ENCODE peak calls at places on chromosome X, in six cellular contexts. T is stimulated activated CD4-positive, alpha-beta T cell treated with anti-CD3 and anti-CD28 coated beads, Interleukin-15, amount 100 ng/mL, for 48 hours; V is activated naive CD8-positive, alpha-beta T cell treated with anti-CD3 and anti-CD28 coated beads, Interleukin-2, amount 50 U/mL, for 16 hours; C is activated CD4-positive, alpha-beta T cell treated with anti-CD3 and anti-CD28 coated beads, Interleukin-2, amount 50 U/mL, for 48 hours; I is GM12892; R is fibroblast of lung. J is an unnamed sample.

GRCh38 chrX:154325541-154325940 is 29.9 kb downstream of the TKTL1 start:
- DNase-seq in T (no peak), V (no peak), C (no peak), I (no peak), R (peak), J (no peak)

GRCh38 chrX:31603411-31604120 is 531.7 kb upstream of the FTHL17 start:
- DNase-seq in T (no peak), V (no peak), C (no peak), I (no peak), R (peak), J (no peak)

GRCh38 chrX:101191217-101191750 is 28.3 kb upstream of the DRP2 start:
- DNase-seq in T (no peak), V (no peak), C (no peak), I (no peak), R (no peak), J (no peak)

GRCh38 chrX:12162420-12162819 is 24.1 kb downstream of the FRMPD4 start:
- DNase-seq in T (no peak), V (no peak), C (no peak), I (no peak), R (peak), J (peak)

GRCh38 chrX:68193234-68193633 is 240.1 kb downstream of the OPHN1 start:
- DNase-seq in T (no peak), V (no peak), C (no peak), I (no peak), R (no peak), J (no peak)

GRCh38 chrX:41240504-41240903 is 93.5 kb upstream of the DDX3X start:
- DNase-seq in T (no peak), V (no peak), C (no peak), I (no peak), R (no peak), J (no peak)

GRCh38 chrX:19602866-19603620 is 87.7 kb upstream of the MAP3K15 start:
- DNase-seq in T (peak), V (no peak), C (no peak), I (no peak), R (peak), J (no peak)

GRCh38 chrX:87728024-87728423 is 210.4 kb downstream of the KLHL4 start:
- DNase-seq in T (no peak), V (no peak), C (no peak), I (no peak), R (no peak), J (no peak)

GRCh38 chrX:69317721-69318120 is 152.5 kb upstream of the PJA1 start:
- DNase-seq in T (no peak), V (no peak), C (no peak), I (no peak), R (no peak), J (no peak)

GRCh38 chrX:153395613-153396319 is 5.4 kb downstream of the PNMA6E start:
- DNase-seq in T (no peak), V (no peak), C (no peak), I (no peak), R (no peak), J (no peak)

GRCh38 chrX:130725519-130725918 is 177.5 kb downstream of the ENOX2 start:
- DNase-seq in T (no peak), V (no peak), C (no peak), I (no peak), R (no peak), J (no peak)

GRCh38 chrX:137749282-137749681 is 183.4 kb downstream of the ZIC3 start:
- DNase-seq in T (no peak), V (no peak), C (no peak), I (no peak), R (no peak), J (no peak)

GRCh38 chrX:55450259-55450658 is 1.7 kb upstream of the MAGEH1 start:
- DNase-seq in T (no peak), V (no peak), C (no peak), I (no peak), R (peak), J (no peak)

GRCh38 chrX:12263211-12263610 is 124.9 kb downstream of the FRMPD4 start:
- DNase-seq in T (no peak), V (no peak), C (no peak), I (no peak), R (no peak), J (no peak)

GRCh38 chrX:150873616-150874015 is 24.9 kb downstream of the CD99L2 start:
- DNase-seq in T (no peak), V (no peak), C (no peak), I (no peak), R (peak), J (no peak)

GRCh38 chrX:12447448-12448154 is 309.3 kb downstream of the FRMPD4 start:
- DNase-seq in T (no peak), V (no peak), C (no peak), I (no peak), R (peak), J (no peak)

GRCh38 chrX:12138366-12139313 is at the start of gene FRMPD4:
- DNase-seq in T (no peak), V (no peak), C (no peak), I (no peak), R (no peak), J (no peak)

GRCh38 chrX:15761564-15762191 is 23.6 kb downstream of the CA5B start:
- DNase-seq in T (peak), V (no peak), C (no peak), I (no peak), R (peak), J (no peak)

GRCh38 chrX:49273181-49273727 is 3.7 kb downstream of the PPP1R3F start:
- DNase-seq in T (no peak), V (peak), C (peak), I (no peak), R (no peak), J (no peak)

GRCh38 chrX:132474522-132474921 is 14.3 kb downstream of the MBNL3 start:
- DNase-seq in T (no peak), V (no peak), C (no peak), I (no peak), R (peak), J (no peak)

GRCh38 chrX:48493890-48494364 is 14.9 kb upstream of the PORCN start:
- DNase-seq in T (no peak), V (no peak), C (peak), I (no peak), R (peak), J (peak)

J was measured in NCI-H524 treated with DMSO at 0.1 percent for 48 hours.